ENCODE peak calls at places on chromosomes 5 and 9, in eight cellular contexts. Y is RCC 7860; S is activated naive CD8-positive, alpha-beta T cell treated with anti-CD3 and anti-CD28 coated beads, Interleukin-2, amount 50 U/mL, for 24 hours; O is left colon; M is cerebellar cortex; P is AG09309; Z is effector memory CD8-positive, alpha-beta T cell; R is Karpas-422. T is an unnamed sample.

GRCh38 chr5:4043135-4043534 is 447.5 kb downstream of the IRX1 start:
- DNase-seq in S (no peak), Z (no peak), P (no peak), R (no peak), M (no peak), O (no peak), Y (no peak), T (no peak)

GRCh38 chr5:83900307-83900706 is 179.7 kb upstream of the HAPLN1 start:
- DNase-seq in O (no peak), Y (no peak), M (no peak), R (no peak), S (no peak), P (no peak), Z (no peak), T (no peak)

GRCh38 chr9:292915-293314 is 78.2 kb downstream of the DOCK8 start:
- DNase-seq in O (no peak), M (no peak), P (no peak), Z (no peak), S (no peak), R (no peak), Y (no peak), T (no peak)

GRCh38 chr9:84990850-84991505 is 321.4 kb downstream of the NTRK2 start:
- DNase-seq in M (peak), Y (no peak), P (no peak), Z (no peak), R (no peak), S (no peak), O (no peak), T (no peak)

GRCh38 chr9:136186386-136186785 is 18.5 kb downstream of the LHX3 start:
- DNase-seq in O (no peak), M (no peak), Z (no peak), Y (no peak), P (no peak), R (no peak), S (no peak), T (no peak)

GRCh38 chr9:77793909-77794308 is 145.8 kb upstream of the GNA14 start:
- DNase-seq in R (no peak), P (no peak), Y (no peak), Z (no peak), S (no peak), M (no peak), O (no peak), T (peak)

GRCh38 chr5:158020555-158021418 is 161.8 kb upstream of the CLINT1 start:
- DNase-seq in O (no peak), Y (no peak), S (no peak), Z (no peak), R (no peak), P (no peak), M (no peak), T (no peak)

GRCh38 chr5:147530801-147531389 is 21.0 kb upstream of the DPYSL3 start:
- DNase-seq in M (no peak), S (no peak), Y (peak), P (peak), R (no peak), O (no peak), Z (no peak), T (peak)

GRCh38 chr9:137893670-137894069 is 16.1 kb downstream of the CACNA1B start:
- DNase-seq in Z (no peak), P (no peak), S (no peak), R (no peak), Y (no peak), O (no peak), M (no peak), T (no peak)

GRCh38 chr5:95791751-95792150 is 30.8 kb downstream of the GLRX start:
- DNase-seq in Y (no peak), M (no peak), P (no peak), Z (no peak), O (no peak), R (no peak), S (no peak), T (no peak)

GRCh38 chr9:72334658-72335337 is 30.2 kb downstream of the ZFAND5 start:
- DNase-seq in Y (no peak), P (no peak), Z (no peak), R (no peak), S (no peak), O (no peak), M (no peak), T (no peak)

GRCh38 chr5:163727028-163727427 is 221.6 kb downstream of the MAT2B start:
- DNase-seq in Y (no peak), R (no peak), P (no peak), M (no peak), S (no peak), Z (no peak), O (peak), T (peak)

GRCh38 chr5:163339148-163339547 is 98.2 kb upstream of the CCNG1 start:
- DNase-seq in R (no peak), Z (no peak), M (no peak), S (no peak), P (no peak), Y (no peak), O (no peak), T (no peak)

GRCh38 chr9:131673531-131673930 is 66.3 kb downstream of the RAPGEF1 start:
- DNase-seq in M (no peak), P (no peak), R (no peak), O (no peak), Y (no peak), S (no peak), Z (no peak), T (no peak)

GRCh38 chr5:20050262-20050661 is 62.3 kb upstream of the CDH18 start:
- DNase-seq in Y (no peak), M (no peak), P (no peak), O (no peak), S (no peak), Z (no peak), R (no peak), T (no peak)

GRCh38 chr5:118953652-118954005 is 34.7 kb downstream of the DTWD2 start:
- DNase-seq in M (no peak), S (no peak), Z (no peak), O (no peak), P (no peak), Y (no peak), R (no peak), T (no peak)

GRCh38 chr9:134010774-134011173 is 14.5 kb upstream of the BRD3OS start:
- DNase-seq in Y (peak), R (no peak), Z (no peak), O (no peak), M (no peak), S (no peak), P (no peak), T (peak)

GRCh38 chr5:68033961-68034581 is 181.5 kb upstream of the PIK3R1 start:
- DNase-seq in O (peak), S (no peak), R (no peak), P (no peak), Z (no peak), Y (no peak), M (no peak), T (no peak)

GRCh38 chr9:112486221-112487007 is at the start of gene KIAA1958:
- DNase-seq in S (peak), O (peak), R (peak), Z (peak), P (no peak), Y (peak), M (peak), T (peak)

GRCh38 chr9:98064623-98065392 is 8.3 kb downstream of the NANS start:
- DNase-seq in S (no peak), M (no peak), R (no peak), P (no peak), Z (no peak), O (no peak), Y (no peak), T (no peak)

GRCh38 chr9:15243086-15243485 is 63.9 kb downstream of the TTC39B start:
- DNase-seq in S (no peak), P (no peak), Z (no peak), O (no peak), M (no peak), R (no peak), Y (no peak), T (no peak)

GRCh38 chr9:134365115-134365596 is 38.9 kb downstream of the RXRA start:
- DNase-seq in R (no peak), Z (no peak), Y (no peak), M (no peak), P (no peak), O (no peak), S (no peak), T (no peak)

GRCh38 chr9:13278368-13279246 is 885 bp downstream of the MPDZ start:
- DNase-seq in Z (no peak), M (peak), R (no peak), S (no peak), O (peak), P (no peak), Y (peak), T (peak)

GRCh38 chr5:144913661-144914060 is 743.0 kb downstream of the KCTD16 start:
- DNase-seq in Y (no peak), O (no peak), R (no peak), M (no peak), S (no peak), P (no peak), Z (no peak), T (no peak)

GRCh38 chr5:180157866-180158265 is 51.1 kb downstream of the RASGEF1C start:
- DNase-seq in R (no peak), Y (no peak), Z (no peak), S (no peak), M (no peak), O (no peak), P (no peak), T (no peak)

GRCh38 chr5:120463026-120463770 is 902 bp upstream of the PRR16 start:
- DNase-seq in Y (no peak), O (no peak), M (no peak), Z (no peak), P (no peak), R (peak), S (no peak), T (no peak)

GRCh38 chr5:142845402-142845901 is 75.3 kb downstream of the ARHGAP26 start:
- DNase-seq in Z (no peak), M (peak), S (no peak), P (no peak), R (no peak), Y (no peak), O (no peak), T (no peak)

GRCh38 chr9:18810581-18810980 is 222.4 kb downstream of the SAXO1 start:
- DNase-seq in P (no peak), O (no peak), S (no peak), Z (no peak), Y (no peak), M (no peak), R (no peak), T (no peak)

GRCh38 chr5:135662683-135663082 is 83.9 kb upstream of the CXCL14 start:
- DNase-seq in S (no peak), M (no peak), P (no peak), O (no peak), Z (no peak), Y (no peak), R (no peak), T (no peak)

GRCh38 chr9:18692240-18692639 is 218.3 kb downstream of the ADAMTSL1 start:
- DNase-seq in M (no peak), S (no peak), O (no peak), Y (no peak), Z (no peak), P (no peak), R (no peak), T (no peak)

GRCh38 chr9:114250235-114250568 is 72.7 kb upstream of the ORM1 start:
- DNase-seq in P (peak), O (peak), Y (no peak), R (no peak), S (no peak), M (peak), Z (no peak), T (peak)

GRCh38 chr5:83924171-83924570 is 203.5 kb upstream of the HAPLN1 start:
- DNase-seq in P (peak), M (no peak), S (no peak), R (no peak), Y (no peak), Z (no peak), O (no peak), T (peak)

GRCh38 chr5:176995896-176996767 is 10.4 kb downstream of the UIMC1 start:
- DNase-seq in S (no peak), Y (no peak), O (no peak), R (no peak), M (no peak), P (peak), Z (no peak), T (peak)

GRCh38 chr9:93552923-93553322 is 23.5 kb upstream of the PHF2 start:
- DNase-seq in O (no peak), R (no peak), P (no peak), Y (no peak), S (no peak), M (no peak), Z (no peak), T (no peak)

T was measured in A172.